ENCODE peak calls at places on chromosomes 16 and 17, in seven cellular contexts. U, K, D, E, J, N and T are unnamed samples.

GRCh38 chr16:87101903-87102302 is 215.3 kb downstream of the C16orf95 start:
- DNase-seq in J (peak), K (no peak), E (no peak), U (no peak), N (no peak), D (no peak), T (no peak)

GRCh38 chr17:83012161-83012800 is 67.1 kb upstream of the METRNL start:
- DNase-seq in N (no peak), E (no peak), K (no peak), D (no peak), U (no peak), J (no peak), T (no peak)

GRCh38 chr16:14475370-14476139 is 154.5 kb downstream of the PARN start:
- DNase-seq in J (no peak), N (no peak), D (peak), E (no peak), U (no peak), K (no peak), T (no peak)

GRCh38 chr17:32881054-32881453 is 4.1 kb upstream of the MYO1D start:
- DNase-seq in E (no peak), U (no peak), K (no peak), N (no peak), D (no peak), J (no peak), T (no peak)

GRCh38 chr16:14205666-14206065 is 134.5 kb downstream of the MRTFB start:
- DNase-seq in U (peak), E (no peak), J (peak), K (no peak), D (no peak), N (no peak), T (no peak)

GRCh38 chr16:56933266-56933619 is 1.3 kb downstream of the HERPUD1 start:
- DNase-seq in J (no peak), E (peak), D (no peak), U (no peak), K (no peak), N (no peak), T (no peak)

GRCh38 chr17:9976283-9977009 is 71.4 kb upstream of the RCVRN start:
- DNase-seq in K (no peak), D (no peak), U (no peak), J (no peak), N (no peak), E (no peak), T (no peak)

GRCh38 chr17:40093580-40094201 is 6.7 kb downstream of the NR1D1 start:
- DNase-seq in U (no peak), N (no peak), K (no peak), E (no peak), D (no peak), J (no peak), T (no peak)

GRCh38 chr16:46859719-46860152 is 24.4 kb upstream of the GPT2 start:
- DNase-seq in E (peak), N (no peak), J (peak), D (peak), U (peak), K (no peak), T (peak)

GRCh38 chr16:2298621-2299020 is 30.7 kb upstream of the RNPS1 start:
- DNase-seq in N (no peak), J (no peak), D (no peak), K (no peak), U (no peak), E (no peak), T (no peak)

GRCh38 chr16:2299121-2299914 is 31.4 kb upstream of the RNPS1 start:
- DNase-seq in D (no peak), K (no peak), N (no peak), E (no peak), J (no peak), U (no peak), T (no peak)

GRCh38 chr16:2295056-2295798 is 27.3 kb upstream of the RNPS1 start:
- DNase-seq in U (no peak), E (no peak), N (no peak), J (no peak), K (no peak), D (no peak), T (no peak)

GRCh38 chr16:2297506-2297860 is 29.6 kb upstream of the RNPS1 start:
- DNase-seq in K (no peak), U (no peak), J (no peak), D (no peak), E (no peak), N (no peak), T (no peak)

GRCh38 chr16:2296662-2297505 is 29.0 kb upstream of the RNPS1 start:
- DNase-seq in E (peak), D (peak), U (peak), N (no peak), K (no peak), J (peak), T (peak)
- TF ChIP-seq CTCF in E (peak), D (no peak), U (peak), N (peak), K (peak), J (peak), T (peak)

DNA sequence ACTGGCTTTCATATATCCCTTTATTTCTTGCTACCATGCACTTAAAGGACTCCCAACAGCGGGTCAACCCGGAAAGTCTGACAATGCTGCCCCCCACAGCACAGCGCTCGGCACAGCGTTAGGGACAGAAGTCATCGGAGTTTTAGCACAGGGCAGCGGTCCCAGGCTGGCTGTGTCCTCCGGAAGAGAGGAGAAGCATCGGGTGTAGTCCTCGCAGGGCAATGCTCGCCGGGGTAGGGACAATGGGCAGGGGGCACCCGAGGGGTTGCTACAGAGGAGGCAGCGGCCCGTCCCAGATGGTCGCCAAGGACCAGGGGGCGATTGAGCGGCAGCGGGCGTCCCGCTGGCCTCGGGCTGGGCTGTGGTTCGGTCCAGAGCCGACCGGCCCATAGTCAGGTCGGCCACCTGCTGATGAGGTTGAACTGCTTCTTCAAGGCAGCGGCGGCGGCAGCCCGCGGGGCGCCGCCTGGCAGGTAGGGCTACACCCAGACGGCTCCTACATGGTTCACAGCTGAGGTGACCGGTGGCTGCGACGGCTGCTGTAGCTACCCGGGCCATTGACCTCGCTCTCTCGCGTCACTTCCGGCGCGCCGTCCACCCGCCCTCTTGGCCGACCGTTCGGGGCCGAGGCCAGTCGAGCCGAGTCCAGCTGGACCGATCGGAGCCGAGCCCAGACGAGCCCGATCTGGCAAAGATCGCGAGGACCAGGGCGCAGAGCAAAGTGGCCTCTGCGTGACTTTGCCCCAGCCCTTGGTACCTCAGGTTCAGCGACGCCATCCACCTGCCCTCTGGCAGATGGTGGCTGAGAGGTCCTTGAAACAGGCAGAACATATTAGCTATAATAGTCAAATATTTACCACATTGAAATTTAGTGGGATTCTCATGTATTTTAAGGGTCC is 4.7 kb upstream of the LCMT1 start:
- DNase-seq in J (peak), U (peak), N (peak), D (peak), K (peak), E (peak), T (peak)
- TF ChIP-seq CTCF in J (peak), U (peak), N (no peak), D (peak), K (peak), E (peak), T (peak)

GRCh38 chr16:12553191-12553590 is 250.5 kb downstream of the CPPED1 start:
- DNase-seq in D (no peak), U (no peak), N (no peak), J (no peak), K (no peak), E (no peak), T (no peak)

GRCh38 chr16:12557808-12558207 is 245.9 kb downstream of the CPPED1 start:
- DNase-seq in J (no peak), K (no peak), D (no peak), N (no peak), E (no peak), U (no peak), T (no peak)

GRCh38 chr16:12559714-12560113 is 244.0 kb downstream of the CPPED1 start:
- DNase-seq in K (no peak), J (no peak), U (no peak), E (no peak), D (no peak), N (no peak), T (no peak)

DNA sequence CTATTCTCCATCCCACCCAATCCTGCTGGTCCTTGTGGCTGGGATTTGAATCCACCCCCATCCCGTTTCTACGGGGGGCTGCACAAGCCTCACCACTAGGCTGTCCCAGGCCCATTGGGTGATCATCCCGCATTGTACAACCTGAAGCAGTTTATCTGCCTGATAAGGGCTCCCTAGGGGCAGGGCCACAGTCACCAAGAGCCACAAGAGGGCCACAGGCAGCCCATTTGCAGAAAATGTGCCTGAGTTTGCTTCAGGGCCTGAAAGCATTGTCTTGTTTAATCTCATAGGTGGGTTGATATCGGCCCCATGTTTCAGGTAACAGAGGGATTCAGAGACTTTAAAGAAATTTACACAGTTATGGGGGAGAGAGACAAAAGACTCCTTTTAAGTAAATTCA is 245.0 kb downstream of the CPPED1 start:
- DNase-seq in K (no peak), D (no peak), E (peak), U (no peak), J (no peak), N (no peak), T (no peak)
- TF ChIP-seq CTCF in K (no peak), D (no peak), E (peak), U (no peak), J (no peak), N (no peak), T (no peak)

GRCh38 chr17:45022655-45023339 is 28.6 kb downstream of the DCAKD start:
- DNase-seq in K (no peak), N (no peak), J (no peak), U (no peak), D (no peak), E (no peak), T (no peak)

GRCh38 chr17:45021607-45022287 is 29.7 kb downstream of the DCAKD start:
- DNase-seq in N (peak), K (no peak), J (peak), E (peak), U (peak), D (peak), T (no peak)

GRCh38 chr17:45019177-45019711 is 32.2 kb downstream of the DCAKD start:
- DNase-seq in J (no peak), N (no peak), K (no peak), U (no peak), D (peak), E (peak), T (no peak)

GRCh38 chr17:45020354-45021138 is 30.9 kb downstream of the DCAKD start:
- DNase-seq in N (peak), E (peak), U (no peak), J (peak), K (peak), D (no peak), T (no peak)

GRCh38 chr17:45022288-45022648 is 29.2 kb downstream of the DCAKD start:
- DNase-seq in U (no peak), N (no peak), D (no peak), K (no peak), J (no peak), E (no peak), T (no peak)
- TF ChIP-seq CTCF in U (no peak), N (no peak), D (no peak), K (no peak), J (no peak), E (no peak), T (peak)

DNA sequence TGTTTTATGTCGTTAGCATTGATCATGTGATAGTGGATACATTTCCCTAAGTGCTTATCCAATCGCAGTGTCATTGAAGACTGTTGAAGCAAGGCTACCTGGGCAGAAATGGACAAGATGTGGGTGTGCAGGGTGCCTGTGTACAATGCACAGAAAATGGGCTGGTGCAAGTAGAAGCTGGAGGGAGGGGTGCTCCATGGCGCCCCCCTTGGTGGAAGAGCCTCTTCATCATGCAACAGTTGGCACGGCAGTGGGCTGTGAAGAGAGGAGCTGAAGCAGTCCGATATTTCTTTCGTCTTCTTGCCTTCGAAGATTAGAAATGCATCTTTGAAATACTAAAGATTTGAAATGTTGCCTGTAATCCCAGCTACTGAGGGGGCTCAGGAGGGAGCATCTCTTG is 100.5 kb downstream of the PLCG2 start:
- DNase-seq in D (no peak), J (no peak), N (no peak), K (no peak), E (peak), U (no peak), T (no peak)
- TF ChIP-seq CTCF in D (peak), J (peak), N (no peak), K (peak), E (peak), U (peak), T (no peak)

DNA sequence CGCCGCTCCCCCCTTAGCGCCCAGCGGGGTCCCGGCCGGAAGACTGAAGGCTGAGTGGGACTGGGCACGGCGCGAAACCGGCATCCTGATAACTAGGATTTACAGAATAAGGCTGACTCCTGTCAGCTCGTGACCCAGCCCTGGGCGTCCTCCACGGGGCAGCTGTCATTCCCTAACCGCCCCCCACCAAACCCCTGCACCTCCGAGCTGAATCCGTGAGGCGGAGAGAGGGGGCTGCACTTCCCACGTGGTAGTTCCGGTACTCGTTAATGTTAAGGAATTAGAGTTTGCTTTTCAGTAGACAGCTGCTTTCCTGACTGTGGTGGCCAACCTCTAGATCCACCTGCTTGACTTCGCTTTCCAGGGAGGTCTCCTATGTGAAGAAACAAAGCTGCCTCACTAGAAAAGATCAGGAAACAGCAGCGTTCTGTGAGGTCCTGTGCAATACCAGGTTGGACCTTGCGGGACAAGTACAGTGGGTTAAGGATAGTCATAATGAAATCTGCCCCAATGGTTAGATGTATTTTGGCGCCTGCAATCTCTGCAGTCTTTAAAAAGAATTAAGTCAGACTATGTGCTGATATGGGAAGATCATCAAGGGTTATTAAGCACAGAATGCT is 1.0 kb upstream of the WBP2 start:
- DNase-seq in K (no peak), N (peak), U (no peak), D (peak), E (no peak), J (no peak), T (no peak)
- TF ChIP-seq CTCF in K (peak), N (no peak), U (no peak), D (no peak), E (peak), J (no peak), T (peak)

DNA sequence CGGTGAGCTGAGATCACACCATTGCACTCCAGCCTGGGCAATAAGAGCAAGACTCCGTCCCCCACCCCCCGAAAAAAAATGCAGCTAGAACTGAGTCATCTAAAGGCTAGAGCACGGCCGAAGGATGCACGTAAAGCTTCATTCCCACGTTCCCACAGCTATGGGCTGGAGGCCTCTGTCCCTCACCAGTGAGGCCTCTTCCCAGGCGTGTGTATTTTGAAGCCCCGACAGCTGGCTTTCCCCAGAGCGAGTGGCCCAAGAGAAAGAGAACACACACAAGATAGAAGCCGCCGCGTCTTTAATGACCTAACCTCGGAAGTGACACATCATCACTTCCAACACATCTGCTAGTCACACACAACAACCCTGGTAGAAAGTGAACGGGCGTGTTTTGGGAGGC is 6.6 kb upstream of the KCTD5 start:
- DNase-seq in E (no peak), K (no peak), D (no peak), U (peak), J (no peak), N (no peak), T (no peak)
- TF ChIP-seq CTCF in E (no peak), K (no peak), D (no peak), U (no peak), J (no peak), N (no peak), T (no peak)

GRCh38 chr17:51056813-51057510 is 63.7 kb downstream of the SPAG9 start:
- DNase-seq in E (peak), J (peak), K (peak), D (peak), U (peak), N (no peak), T (no peak)
- TF ChIP-seq CTCF in E (peak), J (peak), K (peak), D (peak), U (peak), N (peak), T (peak)

DNA sequence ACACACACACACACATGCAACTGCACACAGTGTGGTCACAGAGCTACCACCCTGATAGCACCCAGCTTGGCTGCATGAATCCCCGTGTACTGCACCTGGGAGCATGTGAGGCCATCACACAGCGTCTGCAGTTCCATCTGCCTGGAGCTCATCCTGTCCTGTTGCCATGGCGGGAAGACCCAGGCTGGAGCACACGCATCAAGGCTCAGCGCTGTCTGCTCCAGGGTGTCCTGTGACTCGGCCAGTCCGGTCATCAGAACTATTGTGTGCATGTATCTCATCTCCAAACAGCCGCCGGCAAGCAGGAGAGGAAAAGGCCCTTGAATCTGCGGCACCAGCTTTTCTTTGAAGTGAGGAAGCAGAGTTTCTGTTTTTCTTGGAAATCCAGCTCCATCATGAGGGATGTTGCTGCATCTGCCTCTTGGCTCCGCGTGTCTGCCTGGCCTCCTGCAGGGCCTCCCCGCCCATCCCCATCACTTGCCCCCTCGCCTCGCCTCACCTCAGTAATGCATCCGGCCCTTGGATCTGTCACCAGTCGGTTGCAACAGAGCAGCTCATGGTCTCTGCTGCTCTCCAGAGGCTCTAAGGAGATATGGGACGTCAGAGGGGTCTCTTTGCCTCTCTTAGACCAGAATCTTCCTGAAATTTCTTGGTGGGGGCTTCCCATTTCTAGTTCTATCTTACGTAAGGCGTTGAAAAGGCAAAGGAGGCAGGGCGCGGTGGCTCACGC is 23.7 kb downstream of the CACNG4 start:
- DNase-seq in J (no peak), K (no peak), D (no peak), E (peak), N (no peak), U (no peak), T (no peak)
- TF ChIP-seq CTCF in J (no peak), K (no peak), D (no peak), E (peak), N (no peak), U (no peak), T (no peak)